ENCODE peak calls at places on chromosomes 6 and 20, in ten cellular contexts. O is breast epithelium, F is AG04450, D is body of pancreas, V is mammary epithelial cell, K is brain microvascular endothelial cell, Z is Peyer's patch, H is MM.1S, P is A673, Q is fibroblast of lung. C is an unnamed sample.

GRCh38 chr6:22732186-22732970 is 163.0 kb downstream of the HDGFL1 start:
- DNase-seq in O (no peak), F (no peak), D (no peak), V (no peak), K (peak; percentile 20), Z (no peak), H (no peak), P (no peak), Q (peak; percentile 23), C (no peak)

GRCh38 chr6:150683320-150683719 is 83.6 kb downstream of the PLEKHG1 start:
- DNase-seq in O (no peak), F (no peak), D (no peak), V (no peak), K (no peak), Z (peak; percentile 64), H (no peak), P (no peak), Q (no peak), C (no peak)

GRCh38 chr6:31528307-31528777 is 420 bp upstream of the MCCD1 start:
- DNase-seq in O (no peak), F (no peak), D (no peak), V (no peak), K (no peak), Z (no peak), H (no peak), P (no peak), Q (no peak), C (no peak)

GRCh38 chr6:74807701-74808100 is 398.2 kb downstream of the COL12A1 start:
- DNase-seq in O (no peak), F (no peak), D (no peak), V (no peak), K (no peak), Z (no peak), H (no peak), P (no peak), Q (no peak), C (no peak)

GRCh38 chr20:49747707-49748524 is 34.2 kb upstream of the B4GALT5 start:
- DNase-seq in O (peak; percentile 86), F (no peak), D (peak; percentile 52), V (no peak), K (peak; percentile 0), Z (peak; percentile 73), H (no peak), P (no peak), Q (peak; percentile 71), C (peak; percentile 81)

GRCh38 chr6:19737968-19738367 is 99.2 kb upstream of the ID4 start:
- DNase-seq in O (no peak), F (no peak), D (no peak), V (no peak), K (no peak), Z (no peak), H (no peak), P (no peak), Q (no peak), C (no peak)

GRCh38 chr20:62786100-62786499 is 10.2 kb upstream of the MRGBP start:
- DNase-seq in O (no peak), F (no peak), D (no peak), V (no peak), K (no peak), Z (no peak), H (no peak), P (no peak), Q (no peak), C (no peak)

GRCh38 chr6:118562959-118563358 is 14.9 kb downstream of the PLN start:
- DNase-seq in O (no peak), F (no peak), D (no peak), V (peak; percentile 27), K (no peak), Z (no peak), H (no peak), P (no peak), Q (peak; percentile 83), C (no peak)

GRCh38 chr6:107488875-107489635 is 862 bp upstream of the SOBP start:
- DNase-seq in O (no peak), F (no peak), D (peak; percentile 16), V (peak; percentile 17), K (no peak), Z (no peak), H (no peak), P (peak; percentile 38), Q (no peak), C (no peak)

GRCh38 chr20:12287575-12287974 is 369.9 kb downstream of the BTBD3 start:
- DNase-seq in O (no peak), F (no peak), D (no peak), V (peak; percentile 83), K (no peak), Z (no peak), H (no peak), P (no peak), Q (no peak), C (no peak)

DNA sequence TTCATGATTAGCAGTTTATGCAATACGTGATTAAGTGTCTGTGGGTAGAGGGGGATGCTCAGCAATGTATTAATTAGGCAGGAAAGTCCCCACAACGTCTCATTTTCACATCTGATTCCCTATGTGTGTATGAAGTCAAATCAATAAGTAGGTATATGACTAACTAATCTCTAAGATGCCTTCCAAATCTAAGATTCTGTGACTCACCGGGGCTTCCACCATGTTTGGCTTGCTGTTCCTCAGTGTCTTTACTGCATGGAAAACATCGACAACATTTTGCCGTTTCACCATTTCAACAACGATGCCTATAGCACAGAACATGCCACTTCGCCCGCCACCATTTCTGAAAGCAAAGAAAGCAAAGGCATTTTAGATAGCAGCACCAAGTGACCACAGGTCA is 72.0 kb upstream of the THEMIS start:
- DNase-seq in O (no peak), F (no peak), D (no peak), V (no peak), K (no peak), Z (no peak), H (no peak), P (no peak), Q (peak; percentile 20), C (no peak)
- H3K4me3 ChIP-seq in O (no peak overlapping the region), F (no peak overlapping the region), D (no peak overlapping the region), V (no peak overlapping the region), K (no peak overlapping the region), Z (no peak overlapping the region), H (no peak overlapping the region), P (no peak overlapping the region), Q (no peak overlapping the region), C (no peak overlapping the region)

DNA sequence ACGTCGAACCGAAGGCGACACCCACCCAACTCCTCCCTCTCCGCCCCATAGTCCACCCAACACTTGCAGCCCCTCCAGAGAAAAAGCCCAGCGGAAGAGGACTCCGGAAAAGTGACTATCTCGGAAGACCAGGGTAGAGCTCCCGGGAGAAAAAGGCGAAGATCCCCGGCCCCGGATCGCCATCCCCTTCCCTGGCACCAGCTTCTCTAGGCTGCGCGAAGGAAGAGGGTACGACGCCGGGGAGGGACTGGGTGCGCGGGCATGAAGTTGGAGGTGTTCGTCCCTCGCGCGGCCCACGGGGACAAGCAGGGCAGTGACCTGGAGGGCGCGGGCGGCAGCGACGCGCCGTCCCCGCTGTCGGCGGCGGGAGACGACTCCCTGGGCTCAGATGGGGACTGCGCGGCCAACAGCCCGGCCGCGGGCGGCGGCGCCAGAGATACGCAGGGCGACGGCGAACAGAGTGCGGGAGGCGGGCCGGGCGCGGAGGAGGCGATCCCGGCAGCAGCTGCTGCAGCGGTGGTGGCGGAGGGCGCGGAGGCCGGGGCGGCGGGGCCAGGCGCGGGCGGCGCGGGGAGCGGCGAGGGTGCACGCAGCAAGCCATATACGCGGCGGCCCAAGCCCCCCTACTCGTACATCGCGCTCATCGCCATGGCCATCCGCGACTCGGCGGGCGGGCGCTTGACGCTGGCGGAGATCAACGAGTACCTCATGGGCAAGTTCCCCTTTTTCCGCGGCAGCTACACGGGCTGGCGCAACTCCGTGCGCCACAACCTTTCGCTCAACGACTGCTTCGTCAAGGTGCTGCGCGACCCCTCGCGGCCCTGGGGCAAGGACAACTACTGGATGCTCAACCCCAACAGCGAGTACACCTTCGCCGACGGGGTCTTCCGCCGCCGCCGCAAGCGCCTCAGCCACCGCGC is 806 bp downstream of the FOXQ1 start:
- DNase-seq in O (no peak), F (no peak), D (peak; percentile 28), V (peak; percentile 37), K (no peak), Z (no peak), H (no peak), P (peak; percentile 29), Q (no peak), C (no peak)
- H3K4me3 ChIP-seq in O (peak overlapping the region; percentile 52), F (peak overlapping the region; percentile 50), D (peak overlapping the region; percentile 11), V (peak overlapping the region; percentile 65), K (peak overlapping the region; percentile 41), Z (peak overlapping the region; percentile 33), H (peak overlapping the region; percentile 65), P (peak overlapping the region; percentile 25), Q (peak overlapping the region; percentile 75), C (peak overlapping the region; percentile 51)

GRCh38 chr20:44018684-44019637 is 104.3 kb downstream of the TOX2 start:
- DNase-seq in O (no peak), F (no peak), D (no peak), V (no peak), K (no peak), Z (no peak), H (no peak), P (no peak), Q (peak; percentile 15), C (no peak)
- H3K4me3 ChIP-seq in O (no peak overlapping the region), F (peak overlapping the region; percentile 10), D (no peak overlapping the region), V (no peak overlapping the region), K (no peak overlapping the region), Z (no peak overlapping the region), H (no peak overlapping the region), P (no peak overlapping the region), Q (no peak overlapping the region), C (no peak overlapping the region)

GRCh38 chr6:37657117-37657886 is 40.4 kb downstream of the MDGA1 start:
- DNase-seq in O (no peak), F (no peak), D (no peak), V (peak; percentile 89), K (peak; percentile 19), Z (no peak), H (no peak), P (no peak), Q (peak; percentile 55), C (peak; percentile 40)

GRCh38 chr6:37663016-37663810 is 34.5 kb downstream of the MDGA1 start:
- DNase-seq in O (no peak), F (peak; percentile 67), D (no peak), V (no peak), K (no peak), Z (no peak), H (no peak), P (no peak), Q (peak; percentile 76), C (no peak)

GRCh38 chr6:37658121-37658520 is 39.6 kb downstream of the MDGA1 start:
- DNase-seq in O (no peak), F (no peak), D (no peak), V (no peak), K (no peak), Z (no peak), H (no peak), P (no peak), Q (no peak), C (no peak)

GRCh38 chr6:37660317-37660716 is 37.4 kb downstream of the MDGA1 start:
- DNase-seq in O (no peak), F (no peak), D (no peak), V (no peak), K (no peak), Z (no peak), H (no peak), P (no peak), Q (no peak), C (no peak)

DNA sequence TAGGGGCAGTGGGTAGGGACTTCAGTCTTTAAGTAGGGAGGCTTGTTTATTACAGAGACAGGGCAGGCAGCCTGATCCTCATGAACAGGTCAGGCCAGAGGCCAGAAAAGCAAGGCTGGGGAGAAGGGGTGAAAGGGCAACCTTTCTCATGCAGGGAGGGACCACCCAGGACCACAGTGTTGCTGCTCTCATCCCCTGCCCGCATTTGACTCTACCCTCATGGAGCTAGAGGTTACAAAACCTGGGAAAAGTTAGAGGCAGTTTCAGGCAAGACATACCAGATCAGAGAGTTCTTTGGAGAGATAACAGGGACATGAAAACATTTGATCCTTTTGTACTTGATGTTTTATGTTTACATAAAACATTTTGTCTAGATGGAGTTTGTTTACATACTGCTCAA is 38.1 kb downstream of the MDGA1 start:
- DNase-seq in O (no peak), F (no peak), D (no peak), V (no peak), K (no peak), Z (no peak), H (no peak), P (no peak), Q (no peak), C (no peak)
- H3K4me3 ChIP-seq in O (no peak overlapping the region), F (no peak overlapping the region), D (no peak overlapping the region), V (no peak overlapping the region), K (no peak overlapping the region), Z (no peak overlapping the region), H (no peak overlapping the region), P (no peak overlapping the region), Q (no peak overlapping the region), C (no peak overlapping the region)